ENCODE peak calls at places on chromosomes 4 and X, in eight cellular contexts. One of them, this sample, is unnamed.

GRCh38 chrX:25548806-25549205 is 533.0 kb upstream of the ARX start:
- DNase-seq in kidney: no peak
- DNase-seq in HepG2: no peak
- DNase-seq in fibroblast of mammary gland: peak
- DNase-seq in astrocyte of the spinal cord: no peak
- DNase-seq in right lobe of liver: no peak
- DNase-seq in choroid plexus epithelial cell: no peak
- DNase-seq in fibroblast of the aortic adventitia: peak
- DNase-seq in this sample: no peak

GRCh38 chr4:162839814-162840213 is 326.9 kb downstream of the NAF1 start:
- DNase-seq in kidney: no peak
- DNase-seq in HepG2: peak
- DNase-seq in fibroblast of mammary gland: no peak
- DNase-seq in astrocyte of the spinal cord: no peak
- DNase-seq in right lobe of liver: no peak
- DNase-seq in choroid plexus epithelial cell: no peak
- DNase-seq in fibroblast of the aortic adventitia: no peak
- DNase-seq in this sample: no peak

GRCh38 chrX:16138108-16138427 is 14.7 kb downstream of the GRPR start:
- DNase-seq in kidney: no peak
- DNase-seq in HepG2: peak
- DNase-seq in fibroblast of mammary gland: no peak
- DNase-seq in astrocyte of the spinal cord: no peak
- DNase-seq in right lobe of liver: no peak
- DNase-seq in choroid plexus epithelial cell: peak
- DNase-seq in fibroblast of the aortic adventitia: peak
- DNase-seq in this sample: no peak

GRCh38 chr4:121199742-121200561 is 35.8 kb upstream of the TNIP3 start:
- DNase-seq in kidney: no peak
- DNase-seq in HepG2: no peak
- DNase-seq in fibroblast of mammary gland: no peak
- DNase-seq in astrocyte of the spinal cord: no peak
- DNase-seq in right lobe of liver: no peak
- DNase-seq in choroid plexus epithelial cell: no peak
- DNase-seq in fibroblast of the aortic adventitia: no peak
- DNase-seq in this sample: no peak

GRCh38 chrX:13290891-13291614 is 28.8 kb downstream of the ATXN3L start:
- DNase-seq in kidney: no peak
- DNase-seq in HepG2: no peak
- DNase-seq in fibroblast of mammary gland: no peak
- DNase-seq in astrocyte of the spinal cord: no peak
- DNase-seq in right lobe of liver: no peak
- DNase-seq in choroid plexus epithelial cell: no peak
- DNase-seq in fibroblast of the aortic adventitia: no peak
- DNase-seq in this sample: no peak

GRCh38 chr4:21976166-21976565 is 27.6 kb upstream of the KCNIP4 start:
- DNase-seq in kidney: no peak
- DNase-seq in HepG2: no peak
- DNase-seq in fibroblast of mammary gland: no peak
- DNase-seq in astrocyte of the spinal cord: no peak
- DNase-seq in right lobe of liver: no peak
- DNase-seq in choroid plexus epithelial cell: no peak
- DNase-seq in fibroblast of the aortic adventitia: no peak
- DNase-seq in this sample: no peak

GRCh38 chr4:111954546-111954945 is 190.7 kb upstream of the FAM241A start:
- DNase-seq in kidney: no peak
- DNase-seq in HepG2: no peak
- DNase-seq in fibroblast of mammary gland: no peak
- DNase-seq in astrocyte of the spinal cord: no peak
- DNase-seq in right lobe of liver: no peak
- DNase-seq in choroid plexus epithelial cell: no peak
- DNase-seq in fibroblast of the aortic adventitia: no peak
- DNase-seq in this sample: peak

GRCh38 chrX:27186671-27187070 is 276.5 kb downstream of the PPP4R3C start:
- DNase-seq in kidney: no peak
- DNase-seq in HepG2: peak
- DNase-seq in fibroblast of mammary gland: peak
- DNase-seq in astrocyte of the spinal cord: peak
- DNase-seq in right lobe of liver: no peak
- DNase-seq in choroid plexus epithelial cell: peak
- DNase-seq in fibroblast of the aortic adventitia: peak
- DNase-seq in this sample: peak

GRCh38 chr4:112348488-112349158 is 51.5 kb downstream of the ALPK1 start:
- DNase-seq in kidney: peak
- DNase-seq in HepG2: peak
- DNase-seq in fibroblast of mammary gland: peak
- DNase-seq in astrocyte of the spinal cord: peak
- DNase-seq in right lobe of liver: no peak
- DNase-seq in choroid plexus epithelial cell: peak
- DNase-seq in fibroblast of the aortic adventitia: peak
- DNase-seq in this sample: peak

GRCh38 chr4:55768291-55768690 is 51.3 kb upstream of the EXOC1L start:
- DNase-seq in kidney: no peak
- DNase-seq in HepG2: peak
- DNase-seq in fibroblast of mammary gland: peak
- DNase-seq in astrocyte of the spinal cord: peak
- DNase-seq in right lobe of liver: no peak
- DNase-seq in choroid plexus epithelial cell: peak
- DNase-seq in fibroblast of the aortic adventitia: peak
- DNase-seq in this sample: peak

GRCh38 chr4:184387351-184387750 is 87.0 kb downstream of the IRF2 start:
- DNase-seq in kidney: no peak
- DNase-seq in HepG2: no peak
- DNase-seq in fibroblast of mammary gland: no peak
- DNase-seq in astrocyte of the spinal cord: no peak
- DNase-seq in right lobe of liver: no peak
- DNase-seq in choroid plexus epithelial cell: no peak
- DNase-seq in fibroblast of the aortic adventitia: no peak
- DNase-seq in this sample: no peak

GRCh38 chr4:121448231-121448630 is 67.4 kb upstream of the QRFPR start:
- DNase-seq in kidney: no peak
- DNase-seq in HepG2: peak
- DNase-seq in fibroblast of mammary gland: no peak
- DNase-seq in astrocyte of the spinal cord: no peak
- DNase-seq in right lobe of liver: no peak
- DNase-seq in choroid plexus epithelial cell: no peak
- DNase-seq in fibroblast of the aortic adventitia: no peak
- DNase-seq in this sample: no peak

GRCh38 chr4:141058739-141059507 is 74.3 kb downstream of the RNF150 start:
- DNase-seq in kidney: no peak
- DNase-seq in HepG2: no peak
- DNase-seq in fibroblast of mammary gland: peak
- DNase-seq in astrocyte of the spinal cord: peak
- DNase-seq in right lobe of liver: no peak
- DNase-seq in choroid plexus epithelial cell: peak
- DNase-seq in fibroblast of the aortic adventitia: peak
- DNase-seq in this sample: peak

GRCh38 chrX:109049416-109049815 is 313.1 kb upstream of the IRS4 start:
- DNase-seq in kidney: no peak
- DNase-seq in HepG2: no peak
- DNase-seq in fibroblast of mammary gland: no peak
- DNase-seq in astrocyte of the spinal cord: no peak
- DNase-seq in right lobe of liver: no peak
- DNase-seq in choroid plexus epithelial cell: no peak
- DNase-seq in fibroblast of the aortic adventitia: no peak
- DNase-seq in this sample: no peak

GRCh38 chrX:109049903-109050302 is 313.5 kb upstream of the IRS4 start:
- DNase-seq in kidney: no peak
- DNase-seq in HepG2: no peak
- DNase-seq in fibroblast of mammary gland: no peak
- DNase-seq in astrocyte of the spinal cord: no peak
- DNase-seq in right lobe of liver: no peak
- DNase-seq in choroid plexus epithelial cell: peak
- DNase-seq in fibroblast of the aortic adventitia: no peak
- DNase-seq in this sample: no peak
- TF ChIP-seq CTCF in kidney: no peak
- TF ChIP-seq CTCF in HepG2: no peak
- TF ChIP-seq CTCF in fibroblast of mammary gland: no peak
- TF ChIP-seq CTCF in astrocyte of the spinal cord: peak
- TF ChIP-seq CTCF in right lobe of liver: no peak
- TF ChIP-seq CTCF in choroid plexus epithelial cell: peak
- TF ChIP-seq CTCF in fibroblast of the aortic adventitia: no peak
- TF ChIP-seq CTCF in this sample: no peak

GRCh38 chr4:40553995-40554394 is 75.7 kb downstream of the RBM47 start:
- DNase-seq in kidney: no peak
- DNase-seq in HepG2: no peak
- DNase-seq in fibroblast of mammary gland: no peak
- DNase-seq in astrocyte of the spinal cord: no peak
- DNase-seq in right lobe of liver: no peak
- DNase-seq in choroid plexus epithelial cell: no peak
- DNase-seq in fibroblast of the aortic adventitia: no peak
- DNase-seq in this sample: no peak

GRCh38 chr4:40548256-40548655 is 81.4 kb downstream of the RBM47 start:
- DNase-seq in kidney: no peak
- DNase-seq in HepG2: no peak
- DNase-seq in fibroblast of mammary gland: peak
- DNase-seq in astrocyte of the spinal cord: peak
- DNase-seq in right lobe of liver: no peak
- DNase-seq in choroid plexus epithelial cell: peak
- DNase-seq in fibroblast of the aortic adventitia: no peak
- DNase-seq in this sample: peak

GRCh38 chr4:40552536-40552935 is 77.1 kb downstream of the RBM47 start:
- DNase-seq in kidney: no peak
- DNase-seq in HepG2: no peak
- DNase-seq in fibroblast of mammary gland: no peak
- DNase-seq in astrocyte of the spinal cord: peak
- DNase-seq in right lobe of liver: no peak
- DNase-seq in choroid plexus epithelial cell: no peak
- DNase-seq in fibroblast of the aortic adventitia: peak
- DNase-seq in this sample: no peak

GRCh38 chr4:40547446-40548132 is 82.1 kb downstream of the RBM47 start:
- DNase-seq in kidney: no peak
- DNase-seq in HepG2: no peak
- DNase-seq in fibroblast of mammary gland: peak
- DNase-seq in astrocyte of the spinal cord: no peak
- DNase-seq in right lobe of liver: no peak
- DNase-seq in choroid plexus epithelial cell: no peak
- DNase-seq in fibroblast of the aortic adventitia: no peak
- DNase-seq in this sample: no peak

DNA sequence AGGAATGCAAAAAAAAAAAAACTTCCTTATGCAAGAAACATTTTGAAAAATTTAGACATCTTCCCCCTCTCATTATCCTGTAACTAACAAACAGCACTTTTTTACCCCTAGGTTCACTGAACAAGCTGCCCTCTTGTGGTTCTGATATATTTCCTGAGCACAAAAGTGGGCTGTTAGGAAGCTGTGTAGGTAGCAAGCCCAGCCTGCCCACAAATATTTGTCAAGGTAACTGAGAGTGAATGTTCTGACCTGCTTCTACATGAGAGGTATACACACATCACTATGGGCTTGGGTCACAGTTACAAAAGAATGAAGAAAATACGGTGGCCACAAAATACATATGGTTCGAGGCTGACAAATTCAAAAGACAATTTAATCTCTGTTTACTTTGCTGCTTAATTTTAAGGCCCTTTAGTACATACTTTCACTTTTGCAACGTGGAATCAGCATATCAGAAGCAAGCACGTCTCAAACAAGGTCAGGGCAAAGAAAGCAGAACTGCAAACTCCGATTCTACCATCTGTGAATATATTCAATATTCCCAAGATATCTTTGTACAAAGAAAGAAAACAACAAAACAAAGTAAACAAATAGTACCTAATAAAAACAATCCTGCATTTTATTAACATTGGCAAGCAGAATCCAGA is 78.6 kb downstream of the RBM47 start:
- DNase-seq in kidney: no peak
- DNase-seq in HepG2: peak
- DNase-seq in fibroblast of mammary gland: peak
- DNase-seq in astrocyte of the spinal cord: peak
- DNase-seq in right lobe of liver: no peak
- DNase-seq in choroid plexus epithelial cell: peak
- DNase-seq in fibroblast of the aortic adventitia: peak
- DNase-seq in this sample: peak
- H3K4me3 ChIP-seq in kidney: peak
- H3K4me3 ChIP-seq in HepG2: no peak
- H3K4me3 ChIP-seq in fibroblast of mammary gland: peak
- H3K4me3 ChIP-seq in astrocyte of the spinal cord: no peak
- H3K4me3 ChIP-seq in right lobe of liver: peak
- H3K4me3 ChIP-seq in choroid plexus epithelial cell: peak
- H3K4me3 ChIP-seq in fibroblast of the aortic adventitia: peak
- H3K4me3 ChIP-seq in this sample: peak

GRCh38 chr4:89563431-89563830 is 255.8 kb upstream of the GPRIN3 start:
- DNase-seq in kidney: no peak
- DNase-seq in HepG2: no peak
- DNase-seq in fibroblast of mammary gland: peak
- DNase-seq in astrocyte of the spinal cord: no peak
- DNase-seq in right lobe of liver: no peak
- DNase-seq in choroid plexus epithelial cell: peak
- DNase-seq in fibroblast of the aortic adventitia: no peak
- DNase-seq in this sample: no peak

GRCh38 chr4:89556596-89557305 is 249.2 kb upstream of the GPRIN3 start:
- DNase-seq in kidney: no peak
- DNase-seq in HepG2: no peak
- DNase-seq in fibroblast of mammary gland: peak
- DNase-seq in astrocyte of the spinal cord: no peak
- DNase-seq in right lobe of liver: no peak
- DNase-seq in choroid plexus epithelial cell: no peak
- DNase-seq in fibroblast of the aortic adventitia: no peak
- DNase-seq in this sample: no peak

GRCh38 chr4:89562715-89563114 is 255.1 kb upstream of the GPRIN3 start:
- DNase-seq in kidney: no peak
- DNase-seq in HepG2: no peak
- DNase-seq in fibroblast of mammary gland: peak
- DNase-seq in astrocyte of the spinal cord: no peak
- DNase-seq in right lobe of liver: no peak
- DNase-seq in choroid plexus epithelial cell: no peak
- DNase-seq in fibroblast of the aortic adventitia: no peak
- DNase-seq in this sample: no peak

GRCh38 chr4:89561051-89561450 is 253.5 kb upstream of the GPRIN3 start:
- DNase-seq in kidney: no peak
- DNase-seq in HepG2: no peak
- DNase-seq in fibroblast of mammary gland: no peak
- DNase-seq in astrocyte of the spinal cord: no peak
- DNase-seq in right lobe of liver: no peak
- DNase-seq in choroid plexus epithelial cell: no peak
- DNase-seq in fibroblast of the aortic adventitia: no peak
- DNase-seq in this sample: no peak

DNA sequence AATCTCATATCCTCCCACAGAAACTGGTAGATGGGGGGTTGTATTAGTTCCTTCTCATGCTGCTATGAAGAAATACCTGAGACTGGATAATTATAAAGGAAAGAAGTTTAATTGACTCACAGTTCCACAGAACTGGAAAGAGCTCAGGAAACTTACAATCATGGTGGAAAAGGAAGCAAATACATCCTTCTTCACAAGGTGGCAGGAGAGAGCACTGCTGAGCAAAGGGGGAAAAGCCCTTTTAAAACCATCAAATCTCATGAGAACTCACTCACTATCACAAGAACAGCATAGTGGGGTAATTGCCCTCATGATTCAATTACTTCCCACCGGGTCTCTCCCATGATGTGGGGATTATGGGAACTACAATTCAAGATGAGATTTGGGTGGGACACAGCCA is 250.5 kb upstream of the GPRIN3 start:
- DNase-seq in kidney: no peak
- DNase-seq in HepG2: no peak
- DNase-seq in fibroblast of mammary gland: peak
- DNase-seq in astrocyte of the spinal cord: no peak
- DNase-seq in right lobe of liver: no peak
- DNase-seq in choroid plexus epithelial cell: no peak
- DNase-seq in fibroblast of the aortic adventitia: no peak
- DNase-seq in this sample: no peak
- TF ChIP-seq CTCF in kidney: no peak
- TF ChIP-seq CTCF in HepG2: peak
- TF ChIP-seq CTCF in fibroblast of mammary gland: peak
- TF ChIP-seq CTCF in astrocyte of the spinal cord: peak
- TF ChIP-seq CTCF in right lobe of liver: no peak
- TF ChIP-seq CTCF in choroid plexus epithelial cell: peak
- TF ChIP-seq CTCF in fibroblast of the aortic adventitia: peak
- TF ChIP-seq CTCF in this sample: peak

GRCh38 chr4:151689211-151689991 is 71.4 kb downstream of the GATB start:
- DNase-seq in kidney: no peak
- DNase-seq in HepG2: no peak
- DNase-seq in fibroblast of mammary gland: no peak
- DNase-seq in astrocyte of the spinal cord: no peak
- DNase-seq in right lobe of liver: no peak
- DNase-seq in choroid plexus epithelial cell: no peak
- DNase-seq in fibroblast of the aortic adventitia: no peak
- DNase-seq in this sample: no peak
- H3K4me3 ChIP-seq in kidney: no peak
- H3K4me3 ChIP-seq in HepG2: no peak
- H3K4me3 ChIP-seq in fibroblast of mammary gland: no peak
- H3K4me3 ChIP-seq in astrocyte of the spinal cord: no peak
- H3K4me3 ChIP-seq in right lobe of liver: no peak
- H3K4me3 ChIP-seq in choroid plexus epithelial cell: no peak
- H3K4me3 ChIP-seq in fibroblast of the aortic adventitia: no peak
- H3K4me3 ChIP-seq in this sample: no peak

This sample was measured in AG10803.